ENCODE peak calls at places on chromosome 20, in six cellular contexts. X is nucleus accumbens; D is stimulated activated CD4-positive, alpha-beta T cell treated with anti-CD3 and anti-CD28 coated beads, Interleukin-15, amount 100 ng/mL, for 1 hour; F is NCI-H2029 treated with DMSO at 0.1 percent for 48 hours; R is iPS-NIHi11; M is posterior vena cava. L is an unnamed sample.

GRCh38 chr20:55561259-55561658 is 444.1 kb downstream of the CBLN4 start:
- DNase-seq in X (no peak), D (no peak), F (no peak), R (no peak), M (no peak), L (no peak)

GRCh38 chr20:50054626-50055511 is 58.1 kb downstream of the UBE2V1 start:
- DNase-seq in X (no peak), D (no peak), F (no peak), R (no peak), M (no peak), L (peak)

GRCh38 chr20:36519944-36520343 is 21.4 kb upstream of the MYL9 start:
- DNase-seq in X (no peak), D (no peak), F (no peak), R (no peak), M (no peak), L (no peak)

GRCh38 chr20:328596-329324 is 3.4 kb downstream of the SOX12 start:
- DNase-seq in X (no peak), D (no peak), F (no peak), R (no peak), M (peak), L (no peak)

GRCh38 chr20:53654932-53655674 is 61.5 kb upstream of the ZNF217 start:
- DNase-seq in X (no peak), D (no peak), F (no peak), R (no peak), M (no peak), L (no peak)

GRCh38 chr20:655730-656624 is 3.0 kb upstream of the SRXN1 start:
- DNase-seq in X (no peak), D (no peak), F (no peak), R (no peak), M (no peak), L (no peak)

GRCh38 chr20:59752704-59753460 is 148.5 kb downstream of the PHACTR3 start:
- DNase-seq in X (no peak), D (no peak), F (no peak), R (no peak), M (peak), L (no peak)

GRCh38 chr20:41308290-41308691 is 9.2 kb downstream of the ZHX3 start:
- DNase-seq in X (no peak), D (no peak), F (no peak), R (no peak), M (no peak), L (no peak)

GRCh38 chr20:58802061-58802460 is 48.6 kb downstream of the GNAS-AS1 start:
- DNase-seq in X (no peak), D (no peak), F (no peak), R (no peak), M (no peak), L (no peak)

GRCh38 chr20:17835941-17836861 is 132.4 kb downstream of the SNX5 start:
- DNase-seq in X (no peak), D (no peak), F (no peak), R (no peak), M (peak), L (no peak)

GRCh38 chr20:54368578-54368977 is 106.8 kb upstream of the DOK5 start:
- DNase-seq in X (no peak), D (no peak), F (no peak), R (peak), M (no peak), L (no peak)

GRCh38 chr20:43911066-43911465 is 3.6 kb upstream of the TOX2 start:
- DNase-seq in X (no peak), D (no peak), F (no peak), R (no peak), M (no peak), L (peak)

GRCh38 chr20:62665826-62666735 is 23.8 kb downstream of the SLCO4A1 start:
- DNase-seq in X (no peak), D (no peak), F (no peak), R (no peak), M (no peak), L (no peak)

GRCh38 chr20:461254-462198 is 807 bp downstream of the TBC1D20 start:
- DNase-seq in X (no peak), D (peak), F (no peak), R (peak), M (peak), L (no peak)

GRCh38 chr20:50645253-50646068 is 45.9 kb downstream of the RIPOR3 start:
- DNase-seq in X (no peak), D (no peak), F (no peak), R (peak), M (peak), L (peak)

GRCh38 chr20:49052334-49052733 is 6.2 kb downstream of the CSE1L start:
- DNase-seq in X (no peak), D (no peak), F (no peak), R (no peak), M (no peak), L (no peak)

GRCh38 chr20:10550204-10551118 is 115.4 kb downstream of the SLX4IP start:
- DNase-seq in X (no peak), D (no peak), F (no peak), R (no peak), M (no peak), L (no peak)

GRCh38 chr20:47230811-47231256 is 125.7 kb downstream of the ZMYND8 start:
- DNase-seq in X (no peak), D (no peak), F (no peak), R (no peak), M (no peak), L (no peak)

GRCh38 chr20:25038591-25039015 is 19.3 kb downstream of the ACSS1 start:
- DNase-seq in X (no peak), D (no peak), F (no peak), R (no peak), M (no peak), L (no peak)

GRCh38 chr20:62087227-62087626 is 21.5 kb upstream of the TAF4 start:
- DNase-seq in X (no peak), D (no peak), F (no peak), R (peak), M (no peak), L (no peak)

GRCh38 chr20:50590348-50590664 is 80.1 kb downstream of the PTPN1 start:
- DNase-seq in X (no peak), D (no peak), F (peak), R (no peak), M (no peak), L (no peak)

GRCh38 chr20:9363673-9364072 is 150.7 kb upstream of the LAMP5 start:
- DNase-seq in X (no peak), D (no peak), F (no peak), R (no peak), M (no peak), L (no peak)

GRCh38 chr20:15310361-15310760 is 972.9 kb upstream of the FLRT3 start:
- DNase-seq in X (no peak), D (no peak), F (no peak), R (no peak), M (no peak), L (no peak)

GRCh38 chr20:1472556-1473243 is 6.1 kb upstream of the NSFL1C start:
- DNase-seq in X (no peak), D (no peak), F (no peak), R (no peak), M (no peak), L (no peak)

GRCh38 chr20:45372241-45372640 is 5.9 kb downstream of the TP53TG5 start:
- DNase-seq in X (no peak), D (no peak), F (no peak), R (no peak), M (no peak), L (no peak)

GRCh38 chr20:50572922-50573777 is 63.0 kb downstream of the PTPN1 start:
- DNase-seq in X (no peak), D (no peak), F (peak), R (no peak), M (no peak), L (no peak)

GRCh38 chr20:41064377-41064776 is 35.8 kb downstream of the TOP1 start:
- DNase-seq in X (no peak), D (no peak), F (no peak), R (no peak), M (no peak), L (no peak)

GRCh38 chr20:11174861-11175260 is 501.1 kb upstream of the JAG1 start:
- DNase-seq in X (no peak), D (no peak), F (no peak), R (no peak), M (no peak), L (no peak)

GRCh38 chr20:9185511-9185910 is 116.6 kb downstream of the PLCB4 start:
- DNase-seq in X (no peak), D (no peak), F (no peak), R (no peak), M (no peak), L (peak)

GRCh38 chr20:986733-987355 is 15.3 kb downstream of the RSPO4 start:
- DNase-seq in X (no peak), D (no peak), F (no peak), R (no peak), M (no peak), L (no peak)

GRCh38 chr20:8209061-8209460 is 77.0 kb downstream of the PLCB1 start:
- DNase-seq in X (no peak), D (no peak), F (no peak), R (no peak), M (no peak), L (no peak)

GRCh38 chr20:10179574-10180298 is 38.9 kb upstream of the SNAP25 start:
- DNase-seq in X (no peak), D (no peak), F (no peak), R (peak), M (no peak), L (no peak)